ENCODE peak calls at places on chromosomes 6 and 20, in seven cellular contexts. D is K562, C is HepG2, P is GM12878, N is SK-N-SH, J is GM12891, W is H1. I is an unnamed sample.

GRCh38 chr6:13014551-13015378 is 298.2 kb downstream of the PHACTR1 start:
- DNase-seq in W (peak; percentile 66), J (no peak), N (peak; percentile 78), P (no peak), C (no peak), D (no peak), I (no peak)

GRCh38 chr20:35021831-35022230 is 66.2 kb downstream of the MYH7B start:
- DNase-seq in J (no peak), D (no peak), N (no peak), C (no peak), W (no peak), P (no peak), I (no peak)

GRCh38 chr6:30769088-30769852 is 24.9 kb upstream of the IER3 start:
- DNase-seq in C (peak; percentile 96), P (no peak), D (peak; percentile 90), N (peak; percentile 29), W (no peak), J (no peak), I (no peak)

GRCh38 chr20:51469578-51470520 is 72.7 kb downstream of the NFATC2 start:
- DNase-seq in W (no peak), C (no peak), J (no peak), D (no peak), N (no peak), P (no peak), I (no peak)

GRCh38 chr20:9409981-9410380 is 104.4 kb upstream of the LAMP5 start:
- DNase-seq in C (no peak), P (no peak), J (no peak), D (no peak), N (no peak), W (no peak), I (no peak)

GRCh38 chr20:10200329-10200728 is 18.3 kb upstream of the SNAP25 start:
- DNase-seq in P (no peak), C (no peak), W (no peak), J (no peak), D (no peak), N (no peak), I (no peak)

GRCh38 chr6:136016228-136017225 is 165.0 kb downstream of the PDE7B start:
- DNase-seq in W (no peak), C (no peak), D (no peak), P (no peak), N (no peak), J (no peak), I (no peak)

GRCh38 chr6:50602191-50602810 is 111.0 kb upstream of the TFAP2D start:
- DNase-seq in P (no peak), C (peak; percentile 41), N (peak; percentile 14), J (no peak), D (peak; percentile 19), W (no peak), I (no peak)

GRCh38 chr6:5522147-5522546 is 260.8 kb downstream of the FARS2 start:
- DNase-seq in D (no peak), W (no peak), J (no peak), P (no peak), C (no peak), N (no peak), I (no peak)

GRCh38 chr6:5968817-5969726 is 37.7 kb downstream of the NRN1 start:
- DNase-seq in D (no peak), W (no peak), P (no peak), N (no peak), C (no peak), J (no peak), I (no peak)

GRCh38 chr20:14282140-14282539 is 55.3 kb downstream of the FLRT3 start:
- DNase-seq in W (no peak), P (no peak), J (no peak), C (no peak), D (no peak), N (no peak), I (no peak)

GRCh38 chr6:168002812-168003211 is 5.3 kb downstream of the KIF25 start:
- DNase-seq in J (no peak), D (no peak), C (no peak), W (peak; percentile 35), P (no peak), N (no peak), I (no peak)
- TF ChIP-seq TAF1 in J (no peak), D (no peak), C (no peak), W (no peak), P (no peak), N (no peak), I (no peak)

DNA sequence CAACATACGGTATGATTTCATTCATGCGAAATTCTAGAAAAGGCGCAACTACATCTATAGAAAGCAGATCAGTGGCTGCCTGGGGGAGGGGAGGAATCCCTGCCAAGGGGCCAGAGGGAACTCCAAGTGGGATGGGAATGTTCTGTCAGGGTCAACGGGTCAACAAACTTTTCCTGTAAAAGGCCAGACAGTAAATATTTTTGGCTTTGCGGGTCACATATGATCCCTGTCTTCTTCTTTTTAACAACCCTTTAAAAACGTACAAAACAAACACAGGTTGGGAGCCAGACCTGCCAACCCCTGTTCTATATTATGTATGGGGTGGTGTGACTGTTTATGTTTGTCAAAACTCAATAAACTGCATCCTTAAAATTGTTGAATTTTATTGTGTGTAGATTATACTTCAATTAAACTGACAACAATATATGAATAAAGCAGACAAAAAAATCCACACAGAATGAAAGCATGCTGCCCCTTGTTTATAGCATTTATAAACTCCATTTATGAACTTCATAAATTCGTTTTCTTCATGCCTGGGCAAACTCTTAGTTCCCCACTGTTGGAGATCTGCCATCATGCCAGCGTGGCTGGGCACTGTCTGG is 56.6 kb upstream of the TRAF3IP2 start:
- DNase-seq in J (no peak), W (no peak), P (no peak), C (no peak), N (no peak), D (no peak), I (no peak)
- TF ChIP-seq TAF1 in J (no peak), W (no peak), P (no peak), C (no peak), N (no peak), D (no peak), I (no peak)

GRCh38 chr6:42095066-42095465 is 44.7 kb downstream of the TAF8 start:
- DNase-seq in P (no peak), N (no peak), W (no peak), J (no peak), D (no peak), C (no peak), I (no peak)
- TF ChIP-seq TAF1 in P (no peak), N (no peak), W (no peak), J (no peak), D (no peak), C (no peak), I (no peak)

DNA sequence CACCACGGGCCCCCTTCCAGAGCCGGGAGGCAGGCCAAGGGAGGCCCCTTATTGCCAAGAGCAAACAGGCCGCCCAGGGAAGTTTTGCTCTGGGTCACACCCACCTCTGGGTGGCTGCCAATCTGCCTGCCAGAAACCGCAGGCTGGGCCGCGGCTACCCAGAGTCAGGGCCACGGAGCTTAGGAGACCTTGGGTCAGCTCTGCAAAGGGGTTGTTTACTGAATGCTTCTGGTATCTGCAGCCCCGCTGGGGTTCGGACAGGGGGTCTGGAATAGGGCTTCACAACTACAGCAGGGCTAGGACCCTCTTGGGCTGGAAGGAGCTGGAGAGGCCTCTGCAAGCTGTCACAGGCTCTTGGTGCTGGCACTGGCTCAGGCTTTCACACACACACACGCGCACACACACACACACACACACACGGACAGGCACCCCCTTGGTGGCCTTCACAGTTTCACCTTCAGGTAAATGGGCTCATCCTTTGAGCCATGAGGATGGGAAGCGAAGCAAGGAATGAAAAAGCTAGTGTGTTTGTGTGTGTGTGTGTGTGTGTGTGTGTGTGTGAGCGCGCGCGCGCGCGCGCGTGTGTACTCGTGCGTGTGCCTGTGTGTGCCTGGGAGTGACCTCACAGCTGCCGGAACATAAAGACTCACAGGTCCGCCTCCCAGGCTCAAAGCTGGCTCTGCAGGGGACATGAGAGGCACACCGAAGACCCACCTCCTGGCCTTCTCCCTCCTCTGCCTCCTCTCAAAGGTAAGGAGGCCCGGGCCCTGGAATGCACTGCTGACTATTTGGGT is at the start of gene CCN5:
- DNase-seq in C (peak; percentile 68), N (peak; percentile 67), D (peak; percentile 48), W (no peak), P (no peak), J (no peak), I (no peak)
- TF ChIP-seq TAF1 in C (no peak), N (no peak), D (no peak), W (no peak), P (no peak), J (no peak), I (no peak)

DNA sequence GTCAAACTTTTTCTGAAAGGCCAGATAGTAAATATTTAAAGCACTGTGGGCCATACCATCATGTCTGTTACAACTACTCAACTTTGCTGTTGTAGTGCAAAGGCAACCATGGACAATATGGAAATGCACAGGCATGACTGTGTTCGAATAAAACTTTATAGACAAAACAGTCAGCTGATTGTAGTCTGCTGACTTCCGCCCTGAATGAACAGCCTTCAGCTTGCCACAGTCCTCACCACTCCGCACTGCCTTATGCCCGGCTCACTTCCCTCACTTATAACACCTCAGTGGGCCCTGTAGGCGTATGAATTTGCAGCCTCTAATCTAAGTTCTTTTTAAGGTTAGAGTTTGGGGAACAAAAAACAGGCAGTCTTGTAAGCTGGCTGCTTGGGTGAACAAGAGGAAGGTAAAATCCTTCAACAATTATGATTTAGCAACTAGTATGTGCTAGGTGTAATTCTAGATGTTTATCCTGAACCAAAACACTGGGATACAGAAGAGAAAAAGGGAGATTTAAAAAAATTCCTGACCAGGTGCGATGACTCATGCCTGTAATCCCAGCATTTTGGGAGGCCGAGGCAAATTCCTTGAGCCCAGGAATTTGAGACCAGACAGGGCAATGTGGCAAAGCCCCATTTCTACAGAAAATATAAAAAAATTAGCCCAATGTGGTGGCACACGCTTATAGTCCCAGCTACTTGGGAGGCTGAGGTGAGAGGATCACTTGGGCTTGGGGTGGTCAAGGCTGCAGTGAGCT is 6.8 kb upstream of the SLC2A10 start:
- DNase-seq in W (no peak), J (no peak), P (no peak), D (no peak), C (no peak), N (no peak), I (no peak)
- TF ChIP-seq TAF1 in W (no peak), J (no peak), P (no peak), D (no peak), C (no peak), N (no peak), I (no peak)

GRCh38 chr6:34717466-34717865 is 20.9 kb upstream of the ILRUN start:
- DNase-seq in J (no peak), D (no peak), P (no peak), N (no peak), C (no peak), W (no peak), I (no peak)

GRCh38 chr6:34726055-34726454 is 29.5 kb upstream of the ILRUN start:
- DNase-seq in P (no peak), W (no peak), N (no peak), J (no peak), C (no peak), D (no peak), I (no peak)

GRCh38 chr6:34718867-34719441 is 22.4 kb upstream of the ILRUN start:
- DNase-seq in J (no peak), W (no peak), P (no peak), C (no peak), D (no peak), N (no peak), I (no peak)

GRCh38 chr6:34722451-34722850 is 25.9 kb upstream of the ILRUN start:
- DNase-seq in D (no peak), W (no peak), N (no peak), P (no peak), J (no peak), C (no peak), I (no peak)

GRCh38 chr6:34723203-34723602 is 26.6 kb upstream of the ILRUN start:
- DNase-seq in W (no peak), D (no peak), C (peak; percentile 55), J (no peak), P (no peak), N (no peak), I (no peak)
- TF ChIP-seq TAF1 in W (no peak), D (no peak), C (no peak), J (no peak), P (no peak), N (no peak), I (no peak)

GRCh38 chr20:18738055-18738454 is 75.5 kb upstream of the SCP2D1 start:
- DNase-seq in W (no peak), P (no peak), C (no peak), N (no peak), J (no peak), D (peak; percentile 40), I (no peak)
- TF ChIP-seq TAF1 in W (no peak), P (no peak), C (no peak), N (no peak), J (no peak), D (no peak), I (no peak)